ENCODE peak calls at places on chromosomes 5 and 9, in eight cellular contexts. One of them, this sample, is unnamed.
A peak's percentile ranks its signal among the peaks of the same experiment; 100 is the strongest.

GRCh38 chr5:143261748-143262392 is 141.6 kb downstream of the NR3C1 start:
- DNase-seq in adrenal gland: no peak
- DNase-seq in CD8-positive, alpha-beta T cell: no peak
- DNase-seq in GM23248: peak; percentile 88
- DNase-seq in stomach: no peak
- DNase-seq in testis: no peak
- DNase-seq in CD4-positive, alpha-beta memory T cell: no peak
- DNase-seq in CD8-positive, alpha-beta memory T cell: no peak
- DNase-seq in this sample: no peak

GRCh38 chr5:37552770-37553719 is 173.9 kb downstream of the WDR70 start:
- DNase-seq in adrenal gland: no peak
- DNase-seq in CD8-positive, alpha-beta T cell: no peak
- DNase-seq in GM23248: no peak
- DNase-seq in stomach: no peak
- DNase-seq in testis: no peak
- DNase-seq in CD4-positive, alpha-beta memory T cell: no peak
- DNase-seq in CD8-positive, alpha-beta memory T cell: no peak
- DNase-seq in this sample: no peak

GRCh38 chr9:101580076-101580475 is 14.7 kb downstream of the PPP3R2 start:
- DNase-seq in adrenal gland: peak; percentile 2
- DNase-seq in CD8-positive, alpha-beta T cell: no peak
- DNase-seq in GM23248: no peak
- DNase-seq in stomach: no peak
- DNase-seq in testis: no peak
- DNase-seq in CD4-positive, alpha-beta memory T cell: no peak
- DNase-seq in CD8-positive, alpha-beta memory T cell: no peak
- DNase-seq in this sample: peak; percentile 49

GRCh38 chr5:86806206-86806605 is 188.5 kb downstream of the COX7C start:
- DNase-seq in adrenal gland: no peak
- DNase-seq in CD8-positive, alpha-beta T cell: no peak
- DNase-seq in GM23248: no peak
- DNase-seq in stomach: no peak
- DNase-seq in testis: no peak
- DNase-seq in CD4-positive, alpha-beta memory T cell: no peak
- DNase-seq in CD8-positive, alpha-beta memory T cell: no peak
- DNase-seq in this sample: no peak

GRCh38 chr5:95244479-95244878 is 40.4 kb downstream of the MCTP1 start:
- DNase-seq in adrenal gland: no peak
- DNase-seq in CD8-positive, alpha-beta T cell: no peak
- DNase-seq in GM23248: no peak
- DNase-seq in stomach: no peak
- DNase-seq in testis: no peak
- DNase-seq in CD4-positive, alpha-beta memory T cell: no peak
- DNase-seq in CD8-positive, alpha-beta memory T cell: no peak
- DNase-seq in this sample: no peak

GRCh38 chr5:63743096-63743798 is 219.0 kb downstream of the HTR1A start:
- DNase-seq in adrenal gland: no peak
- DNase-seq in CD8-positive, alpha-beta T cell: no peak
- DNase-seq in GM23248: no peak
- DNase-seq in stomach: no peak
- DNase-seq in testis: no peak
- DNase-seq in CD4-positive, alpha-beta memory T cell: no peak
- DNase-seq in CD8-positive, alpha-beta memory T cell: no peak
- DNase-seq in this sample: no peak

GRCh38 chr9:111427186-111427585 is 57.0 kb downstream of the ECPAS start:
- DNase-seq in adrenal gland: peak; percentile 12
- DNase-seq in CD8-positive, alpha-beta T cell: no peak
- DNase-seq in GM23248: peak; percentile 86
- DNase-seq in stomach: no peak
- DNase-seq in testis: no peak
- DNase-seq in CD4-positive, alpha-beta memory T cell: no peak
- DNase-seq in CD8-positive, alpha-beta memory T cell: no peak
- DNase-seq in this sample: no peak

GRCh38 chr9:33185858-33186257 is 18.7 kb upstream of the B4GALT1 start:
- DNase-seq in adrenal gland: no peak
- DNase-seq in CD8-positive, alpha-beta T cell: no peak
- DNase-seq in GM23248: no peak
- DNase-seq in stomach: peak; percentile 74
- DNase-seq in testis: no peak
- DNase-seq in CD4-positive, alpha-beta memory T cell: no peak
- DNase-seq in CD8-positive, alpha-beta memory T cell: no peak
- DNase-seq in this sample: no peak

GRCh38 chr5:141003791-141004601 is 37.7 kb downstream of the PCDHAC2 start:
- DNase-seq in adrenal gland: no peak
- DNase-seq in CD8-positive, alpha-beta T cell: no peak
- DNase-seq in GM23248: peak; percentile 4
- DNase-seq in stomach: peak; percentile 42
- DNase-seq in testis: no peak
- DNase-seq in CD4-positive, alpha-beta memory T cell: no peak
- DNase-seq in CD8-positive, alpha-beta memory T cell: no peak
- DNase-seq in this sample: peak; percentile 56

GRCh38 chr9:37377688-37378612 is 44.5 kb upstream of the GRHPR start:
- DNase-seq in adrenal gland: no peak
- DNase-seq in CD8-positive, alpha-beta T cell: no peak
- DNase-seq in GM23248: no peak
- DNase-seq in stomach: no peak
- DNase-seq in testis: no peak
- DNase-seq in CD4-positive, alpha-beta memory T cell: no peak
- DNase-seq in CD8-positive, alpha-beta memory T cell: no peak
- DNase-seq in this sample: no peak

GRCh38 chr5:112885001-112885400 is 23.9 kb downstream of the SRP19 start:
- DNase-seq in adrenal gland: peak; percentile 63
- DNase-seq in CD8-positive, alpha-beta T cell: no peak
- DNase-seq in GM23248: no peak
- DNase-seq in stomach: peak; percentile 63
- DNase-seq in testis: no peak
- DNase-seq in CD4-positive, alpha-beta memory T cell: no peak
- DNase-seq in CD8-positive, alpha-beta memory T cell: no peak
- DNase-seq in this sample: no peak
- H3K36me3 ChIP-seq in adrenal gland: no peaks in the 10 kb centered on the region
- H3K36me3 ChIP-seq in CD8-positive, alpha-beta T cell: peaks cover 13% of the 10 kb centered on the region
- H3K36me3 ChIP-seq in GM23248: peaks cover 41% of the 10 kb centered on the region
- H3K36me3 ChIP-seq in stomach: peaks cover 86% of the 10 kb centered on the region
- H3K36me3 ChIP-seq in testis: no peaks in the 10 kb centered on the region
- H3K36me3 ChIP-seq in CD4-positive, alpha-beta memory T cell: peaks cover 10% of the 10 kb centered on the region
- H3K36me3 ChIP-seq in CD8-positive, alpha-beta memory T cell: peaks cover 15% of the 10 kb centered on the region
- H3K36me3 ChIP-seq in this sample: peaks cover 53% of the 10 kb centered on the region

DNA sequence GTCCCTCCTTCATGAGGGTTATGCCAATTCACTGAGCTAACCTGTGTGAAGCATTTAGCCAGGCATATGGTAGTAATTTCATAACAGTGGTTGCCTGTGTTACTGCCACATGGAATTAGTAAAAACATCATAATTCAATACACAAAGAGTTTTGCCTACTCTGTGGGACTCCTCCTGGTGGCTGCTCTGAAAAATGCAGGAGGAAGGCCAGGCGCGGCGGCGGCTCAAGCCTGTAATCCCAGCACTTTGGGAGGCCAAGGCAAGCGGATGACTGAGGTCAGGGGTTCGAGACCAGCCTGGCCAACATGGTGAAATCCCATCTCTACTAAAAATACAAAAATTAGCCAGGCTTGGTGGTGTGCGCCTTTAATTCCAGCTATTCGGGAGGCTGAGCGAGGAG is 547.3 kb downstream of the CDK5RAP2 start:
- DNase-seq in adrenal gland: no peak
- DNase-seq in CD8-positive, alpha-beta T cell: no peak
- DNase-seq in GM23248: peak; percentile 31
- DNase-seq in stomach: no peak
- DNase-seq in testis: no peak
- DNase-seq in CD4-positive, alpha-beta memory T cell: no peak
- DNase-seq in CD8-positive, alpha-beta memory T cell: no peak
- DNase-seq in this sample: no peak
- H3K36me3 ChIP-seq in adrenal gland: no peaks in the 10 kb centered on the region
- H3K36me3 ChIP-seq in CD8-positive, alpha-beta T cell: no peaks in the 10 kb centered on the region
- H3K36me3 ChIP-seq in GM23248: no peaks in the 10 kb centered on the region
- H3K36me3 ChIP-seq in stomach: no peaks in the 10 kb centered on the region
- H3K36me3 ChIP-seq in testis: no peaks in the 10 kb centered on the region
- H3K36me3 ChIP-seq in CD4-positive, alpha-beta memory T cell: no peaks in the 10 kb centered on the region
- H3K36me3 ChIP-seq in CD8-positive, alpha-beta memory T cell: no peaks in the 10 kb centered on the region
- H3K36me3 ChIP-seq in this sample: no peaks in the 10 kb centered on the region

GRCh38 chr9:95085036-95085770 is 232.3 kb downstream of the FANCC start:
- DNase-seq in adrenal gland: no peak
- DNase-seq in CD8-positive, alpha-beta T cell: no peak
- DNase-seq in GM23248: no peak
- DNase-seq in stomach: peak; percentile 65
- DNase-seq in testis: no peak
- DNase-seq in CD4-positive, alpha-beta memory T cell: no peak
- DNase-seq in CD8-positive, alpha-beta memory T cell: no peak
- DNase-seq in this sample: no peak
- H3K36me3 ChIP-seq in adrenal gland: no peaks in the 10 kb centered on the region
- H3K36me3 ChIP-seq in CD8-positive, alpha-beta T cell: no peaks in the 10 kb centered on the region
- H3K36me3 ChIP-seq in GM23248: peaks cover 86% of the 10 kb centered on the region
- H3K36me3 ChIP-seq in stomach: peaks cover 60% of the 10 kb centered on the region
- H3K36me3 ChIP-seq in testis: no peaks in the 10 kb centered on the region
- H3K36me3 ChIP-seq in CD4-positive, alpha-beta memory T cell: no peaks in the 10 kb centered on the region
- H3K36me3 ChIP-seq in CD8-positive, alpha-beta memory T cell: no peaks in the 10 kb centered on the region
- H3K36me3 ChIP-seq in this sample: peaks cover 13% of the 10 kb centered on the region

DNA sequence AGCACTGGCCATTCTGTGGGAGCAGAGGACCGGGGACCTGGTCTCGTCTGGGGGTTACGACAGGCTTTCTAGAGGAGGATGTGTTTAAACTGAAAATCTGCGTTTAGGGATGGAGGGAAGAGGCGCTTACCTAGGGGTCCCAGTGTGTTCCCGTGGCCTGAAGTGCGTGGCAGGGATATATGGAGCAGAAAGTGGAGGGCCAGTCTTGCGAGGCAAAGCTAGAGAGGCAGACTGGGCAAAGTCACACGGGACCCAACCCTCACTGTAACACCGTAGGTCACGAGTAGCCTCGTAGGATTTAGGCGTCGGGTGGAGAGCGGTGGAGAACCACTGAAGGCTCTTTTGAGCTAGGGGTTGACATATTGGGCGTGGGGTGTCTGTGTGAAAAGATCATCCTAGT is 32.8 kb upstream of the POMT1 start:
- DNase-seq in adrenal gland: no peak
- DNase-seq in CD8-positive, alpha-beta T cell: no peak
- DNase-seq in GM23248: no peak
- DNase-seq in stomach: no peak
- DNase-seq in testis: no peak
- DNase-seq in CD4-positive, alpha-beta memory T cell: no peak
- DNase-seq in CD8-positive, alpha-beta memory T cell: no peak
- DNase-seq in this sample: no peak
- H3K36me3 ChIP-seq in adrenal gland: no peaks in the 10 kb centered on the region
- H3K36me3 ChIP-seq in CD8-positive, alpha-beta T cell: peaks cover 84% of the 10 kb centered on the region
- H3K36me3 ChIP-seq in GM23248: peaks cover 62% of the 10 kb centered on the region
- H3K36me3 ChIP-seq in stomach: peaks cover 100% of the 10 kb centered on the region
- H3K36me3 ChIP-seq in testis: no peaks in the 10 kb centered on the region
- H3K36me3 ChIP-seq in CD4-positive, alpha-beta memory T cell: peaks cover 85% of the 10 kb centered on the region
- H3K36me3 ChIP-seq in CD8-positive, alpha-beta memory T cell: peaks cover 77% of the 10 kb centered on the region
- H3K36me3 ChIP-seq in this sample: peaks cover 99% of the 10 kb centered on the region

GRCh38 chr5:170071748-170072147 is 33.9 kb upstream of the FOXI1 start:
- DNase-seq in adrenal gland: no peak
- DNase-seq in CD8-positive, alpha-beta T cell: no peak
- DNase-seq in GM23248: no peak
- DNase-seq in stomach: no peak
- DNase-seq in testis: no peak
- DNase-seq in CD4-positive, alpha-beta memory T cell: no peak
- DNase-seq in CD8-positive, alpha-beta memory T cell: no peak
- DNase-seq in this sample: no peak
- H3K36me3 ChIP-seq in adrenal gland: no peaks in the 10 kb centered on the region
- H3K36me3 ChIP-seq in CD8-positive, alpha-beta T cell: peaks cover 48% of the 10 kb centered on the region
- H3K36me3 ChIP-seq in GM23248: no peaks in the 10 kb centered on the region
- H3K36me3 ChIP-seq in stomach: peaks cover 7% of the 10 kb centered on the region
- H3K36me3 ChIP-seq in testis: no peaks in the 10 kb centered on the region
- H3K36me3 ChIP-seq in CD4-positive, alpha-beta memory T cell: peaks cover 63% of the 10 kb centered on the region
- H3K36me3 ChIP-seq in CD8-positive, alpha-beta memory T cell: peaks cover 55% of the 10 kb centered on the region
- H3K36me3 ChIP-seq in this sample: no peaks in the 10 kb centered on the region